ENCODE peak calls at places on chromosomes 4 and X, in four cellular contexts. D is WERI-Rb-1, U is pulmonary artery endothelial cell, K is RPMI7951. W is an unnamed sample.

GRCh38 chr4:40559585-40560465 is 69.8 kb downstream of the RBM47 start:
- DNase-seq in U (no peak), D (no peak), K (no peak), W (no peak)

GRCh38 chr4:154998773-154999172 is 209.7 kb upstream of the NPY2R start:
- DNase-seq in D (no peak), K (no peak), U (no peak), W (no peak)

GRCh38 chr4:56215901-56216300 is 171.4 kb downstream of the AASDH start:
- DNase-seq in K (peak; percentile 4), U (peak; percentile 10), D (no peak), W (no peak)

GRCh38 chr4:3371581-3372001 is 70.2 kb upstream of the HGFAC start:
- DNase-seq in U (no peak), D (no peak), K (no peak), W (no peak)

GRCh38 chr4:7803992-7804758 is 135.5 kb downstream of the AFAP1 start:
- DNase-seq in K (peak; percentile 57), D (peak; percentile 89), U (no peak), W (no peak)

GRCh38 chrX:152878976-152879755 is 18.7 kb upstream of the ZNF185 start:
- DNase-seq in D (no peak), U (no peak), K (no peak), W (no peak)

GRCh38 chr4:54318904-54319303 is 89.8 kb downstream of the PDGFRA start:
- DNase-seq in D (no peak), K (peak; percentile 35), U (peak; percentile 5), W (no peak)

GRCh38 chr4:127162741-127163140 is 470.0 kb upstream of the INTU start:
- DNase-seq in D (no peak), U (no peak), K (peak; percentile 76), W (no peak)

GRCh38 chr4:138910201-138910913 is 105.2 kb upstream of the NOCT start:
- DNase-seq in D (no peak), K (peak; percentile 47), U (no peak), W (no peak)

GRCh38 chr4:26197018-26197779 is 123.6 kb upstream of the RBPJ start:
- DNase-seq in K (peak; percentile 99), U (no peak), D (no peak), W (no peak)

GRCh38 chr4:8897768-8898167 is 26.1 kb upstream of the HMX1 start:
- DNase-seq in U (no peak), D (no peak), K (no peak), W (no peak)

GRCh38 chrX:27823812-27824211 is 16.0 kb downstream of the MAGEB10 start:
- DNase-seq in D (no peak), U (no peak), K (no peak), W (no peak)

GRCh38 chrX:39605183-39605582 is 492.6 kb downstream of the BCOR start:
- DNase-seq in K (peak; percentile 22), U (no peak), D (no peak), W (no peak)

GRCh38 chrX:136754641-136755040 is 26.1 kb downstream of the ARHGEF6 start:
- DNase-seq in U (no peak), D (no peak), K (peak; percentile 38), W (no peak)

GRCh38 chrX:103716967-103717366 is 6.3 kb downstream of the TMEM31 start:
- DNase-seq in K (peak; percentile 40), U (no peak), D (no peak), W (no peak)

GRCh38 chrX:153922932-153923857 is 2.9 kb downstream of the ARHGAP4 start:
- DNase-seq in D (peak; percentile 91), K (peak; percentile 50), U (no peak), W (no peak)

GRCh38 chrX:18151661-18152060 is 69.0 kb downstream of the BEND2 start:
- DNase-seq in U (no peak), K (no peak), D (no peak), W (no peak)

GRCh38 chr4:8593268-8594096 is 917 bp downstream of the CPZ start:
- DNase-seq in D (no peak), U (no peak), K (no peak), W (no peak)

GRCh38 chr4:128811571-128812359 is 2.3 kb downstream of the JADE1 start:
- DNase-seq in K (peak; percentile 91), D (peak; percentile 97), U (peak; percentile 69), W (no peak)

GRCh38 chr4:41360911-41361830 is 104.4 kb downstream of the UCHL1 start:
- DNase-seq in K (no peak), D (peak; percentile 58), U (no peak), W (no peak)

GRCh38 chr4:55366621-55367020 is 20.6 kb downstream of the SRD5A3 start:
- DNase-seq in U (no peak), D (no peak), K (no peak), W (no peak)

GRCh38 chr4:142721187-142721586 is 124.9 kb downstream of the INPP4B start:
- DNase-seq in D (no peak), K (no peak), U (no peak), W (no peak)

GRCh38 chr4:150211821-150212445 is 133.7 kb downstream of the DCLK2 start:
- DNase-seq in D (no peak), U (no peak), K (peak; percentile 43), W (no peak)

W was measured in iPS DF 19.7.